ENCODE peak calls at places on chromosomes 5 and 9, in eight cellular contexts. One of them, this sample, is unnamed.

GRCh38 chr9:9920425-9920824 is 692.4 kb downstream of the PTPRD start:
- DNase-seq in WERI-Rb-1: peak
- DNase-seq in bronchial epithelial cell: no peak
- DNase-seq in BE2C: no peak
- DNase-seq in AG09309: no peak
- DNase-seq in kidney epithelial cell: no peak
- DNase-seq in astrocyte of the cerebellum: no peak
- DNase-seq in GM06990: no peak
- DNase-seq in this sample: no peak

GRCh38 chr9:116377179-116377790 is 223.7 kb downstream of the PAPPA start:
- DNase-seq in WERI-Rb-1: no peak
- DNase-seq in bronchial epithelial cell: peak
- DNase-seq in BE2C: no peak
- DNase-seq in AG09309: no peak
- DNase-seq in kidney epithelial cell: peak
- DNase-seq in astrocyte of the cerebellum: peak
- DNase-seq in GM06990: no peak
- DNase-seq in this sample: peak

GRCh38 chr9:125932012-125932411 is 184.8 kb downstream of the PBX3 start:
- DNase-seq in WERI-Rb-1: no peak
- DNase-seq in bronchial epithelial cell: peak
- DNase-seq in BE2C: peak
- DNase-seq in AG09309: peak
- DNase-seq in kidney epithelial cell: peak
- DNase-seq in astrocyte of the cerebellum: peak
- DNase-seq in GM06990: no peak
- DNase-seq in this sample: peak

GRCh38 chr5:157342822-157343402 is 77.0 kb downstream of the CYFIP2 start:
- DNase-seq in WERI-Rb-1: peak
- DNase-seq in bronchial epithelial cell: peak
- DNase-seq in BE2C: peak
- DNase-seq in AG09309: no peak
- DNase-seq in kidney epithelial cell: no peak
- DNase-seq in astrocyte of the cerebellum: no peak
- DNase-seq in GM06990: no peak
- DNase-seq in this sample: no peak

GRCh38 chr9:100602302-100602930 is 24.5 kb downstream of the CAVIN4 start:
- DNase-seq in WERI-Rb-1: peak
- DNase-seq in bronchial epithelial cell: peak
- DNase-seq in BE2C: peak
- DNase-seq in AG09309: no peak
- DNase-seq in kidney epithelial cell: peak
- DNase-seq in astrocyte of the cerebellum: no peak
- DNase-seq in GM06990: no peak
- DNase-seq in this sample: peak

GRCh38 chr5:155728857-155729683 is 597.9 kb upstream of the SGCD start:
- DNase-seq in WERI-Rb-1: peak
- DNase-seq in bronchial epithelial cell: no peak
- DNase-seq in BE2C: no peak
- DNase-seq in AG09309: no peak
- DNase-seq in kidney epithelial cell: no peak
- DNase-seq in astrocyte of the cerebellum: no peak
- DNase-seq in GM06990: no peak
- DNase-seq in this sample: no peak

GRCh38 chr5:32531885-32532520 is 53.4 kb upstream of the SUB1 start:
- DNase-seq in WERI-Rb-1: no peak
- DNase-seq in bronchial epithelial cell: peak
- DNase-seq in BE2C: no peak
- DNase-seq in AG09309: no peak
- DNase-seq in kidney epithelial cell: no peak
- DNase-seq in astrocyte of the cerebellum: no peak
- DNase-seq in GM06990: peak
- DNase-seq in this sample: peak

GRCh38 chr9:92247981-92248380 is 45.5 kb downstream of the IARS1 start:
- DNase-seq in WERI-Rb-1: no peak
- DNase-seq in bronchial epithelial cell: no peak
- DNase-seq in BE2C: no peak
- DNase-seq in AG09309: no peak
- DNase-seq in kidney epithelial cell: peak
- DNase-seq in astrocyte of the cerebellum: no peak
- DNase-seq in GM06990: no peak
- DNase-seq in this sample: peak

GRCh38 chr5:139601429-139601828 is 40.3 kb downstream of the UBE2D2 start:
- DNase-seq in WERI-Rb-1: no peak
- DNase-seq in bronchial epithelial cell: no peak
- DNase-seq in BE2C: no peak
- DNase-seq in AG09309: no peak
- DNase-seq in kidney epithelial cell: no peak
- DNase-seq in astrocyte of the cerebellum: no peak
- DNase-seq in GM06990: no peak
- DNase-seq in this sample: no peak

GRCh38 chr5:121384359-121384758 is 467.3 kb upstream of the FTMT start:
- DNase-seq in WERI-Rb-1: peak
- DNase-seq in bronchial epithelial cell: no peak
- DNase-seq in BE2C: peak
- DNase-seq in AG09309: no peak
- DNase-seq in kidney epithelial cell: no peak
- DNase-seq in astrocyte of the cerebellum: no peak
- DNase-seq in GM06990: no peak
- DNase-seq in this sample: no peak

GRCh38 chr5:177450672-177451424 is 4.2 kb downstream of the PRR7 start:
- DNase-seq in WERI-Rb-1: no peak
- DNase-seq in bronchial epithelial cell: no peak
- DNase-seq in BE2C: no peak
- DNase-seq in AG09309: no peak
- DNase-seq in kidney epithelial cell: no peak
- DNase-seq in astrocyte of the cerebellum: no peak
- DNase-seq in GM06990: no peak
- DNase-seq in this sample: no peak

DNA sequence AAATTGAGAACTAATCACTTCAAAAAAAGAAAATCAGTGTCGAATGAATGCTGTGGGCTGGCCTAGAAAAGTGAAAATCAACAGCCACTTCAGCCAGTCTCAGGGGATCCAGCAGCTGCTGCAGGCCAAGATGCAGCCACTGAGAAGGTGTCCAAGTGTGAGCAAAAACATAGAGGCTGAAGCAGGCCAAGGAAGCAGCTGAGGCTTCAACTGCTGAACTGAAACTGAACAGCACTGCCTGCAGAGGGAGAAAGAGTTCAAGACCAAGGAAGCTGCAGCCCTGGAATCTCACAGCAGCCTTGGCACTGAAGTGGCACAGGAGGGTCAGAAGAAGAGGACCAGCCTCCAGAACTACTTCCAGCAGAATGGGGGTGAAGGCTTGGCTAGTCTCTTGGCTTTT is 15.8 kb upstream of the SLC36A3 start:
- DNase-seq in WERI-Rb-1: peak
- DNase-seq in bronchial epithelial cell: peak
- DNase-seq in BE2C: no peak
- DNase-seq in AG09309: no peak
- DNase-seq in kidney epithelial cell: no peak
- DNase-seq in astrocyte of the cerebellum: no peak
- DNase-seq in GM06990: no peak
- DNase-seq in this sample: no peak
- TF ChIP-seq CTCF in WERI-Rb-1: peak
- TF ChIP-seq CTCF in bronchial epithelial cell: peak
- TF ChIP-seq CTCF in BE2C: peak
- TF ChIP-seq CTCF in AG09309: peak
- TF ChIP-seq CTCF in kidney epithelial cell: no peak
- TF ChIP-seq CTCF in astrocyte of the cerebellum: peak
- TF ChIP-seq CTCF in GM06990: peak
- TF ChIP-seq CTCF in this sample: peak

GRCh38 chr5:135241536-135241935 is 157.5 kb downstream of the MACROH2A1 start:
- DNase-seq in WERI-Rb-1: peak
- DNase-seq in bronchial epithelial cell: no peak
- DNase-seq in BE2C: peak
- DNase-seq in AG09309: no peak
- DNase-seq in kidney epithelial cell: no peak
- DNase-seq in astrocyte of the cerebellum: no peak
- DNase-seq in GM06990: no peak
- DNase-seq in this sample: no peak

GRCh38 chr5:135240781-135241360 is 158.2 kb downstream of the MACROH2A1 start:
- DNase-seq in WERI-Rb-1: peak
- DNase-seq in bronchial epithelial cell: no peak
- DNase-seq in BE2C: peak
- DNase-seq in AG09309: no peak
- DNase-seq in kidney epithelial cell: no peak
- DNase-seq in astrocyte of the cerebellum: no peak
- DNase-seq in GM06990: no peak
- DNase-seq in this sample: no peak

GRCh38 chr5:135243194-135244191 is 155.5 kb downstream of the MACROH2A1 start:
- DNase-seq in WERI-Rb-1: peak
- DNase-seq in bronchial epithelial cell: no peak
- DNase-seq in BE2C: peak
- DNase-seq in AG09309: no peak
- DNase-seq in kidney epithelial cell: no peak
- DNase-seq in astrocyte of the cerebellum: no peak
- DNase-seq in GM06990: no peak
- DNase-seq in this sample: no peak

GRCh38 chr5:135242496-135243193 is 156.4 kb downstream of the MACROH2A1 start:
- DNase-seq in WERI-Rb-1: peak
- DNase-seq in bronchial epithelial cell: peak
- DNase-seq in BE2C: no peak
- DNase-seq in AG09309: no peak
- DNase-seq in kidney epithelial cell: no peak
- DNase-seq in astrocyte of the cerebellum: no peak
- DNase-seq in GM06990: no peak
- DNase-seq in this sample: no peak

DNA sequence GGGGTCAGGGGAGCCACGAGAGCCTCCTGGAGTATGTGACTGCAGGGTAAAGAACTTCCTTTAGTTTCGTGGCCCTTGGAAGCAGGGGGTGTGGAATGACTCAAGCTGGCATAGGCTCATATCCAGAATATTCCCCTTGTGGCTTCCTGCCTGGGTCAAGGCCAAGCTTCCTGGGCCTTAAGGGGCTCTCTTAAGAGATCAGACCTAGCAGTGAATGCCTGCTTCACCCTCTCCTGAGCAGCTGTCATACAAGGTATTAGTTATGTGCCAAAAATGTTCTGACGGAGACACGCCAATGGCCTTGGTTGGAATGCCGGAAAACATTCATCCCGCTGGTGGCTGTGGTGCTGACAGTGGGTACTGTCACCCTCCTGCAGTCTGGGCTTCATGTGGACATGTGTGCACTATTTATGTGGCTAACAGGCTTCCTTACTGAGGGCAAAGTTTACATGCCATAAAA is 157.0 kb downstream of the MACROH2A1 start:
- DNase-seq in WERI-Rb-1: peak
- DNase-seq in bronchial epithelial cell: peak
- DNase-seq in BE2C: peak
- DNase-seq in AG09309: no peak
- DNase-seq in kidney epithelial cell: no peak
- DNase-seq in astrocyte of the cerebellum: no peak
- DNase-seq in GM06990: no peak
- DNase-seq in this sample: no peak
- H3K4me3 ChIP-seq in WERI-Rb-1: no peak
- H3K4me3 ChIP-seq in bronchial epithelial cell: no peak
- H3K4me3 ChIP-seq in BE2C: no peak
- H3K4me3 ChIP-seq in AG09309: no peak
- H3K4me3 ChIP-seq in kidney epithelial cell: no peak
- H3K4me3 ChIP-seq in astrocyte of the cerebellum: no peak
- H3K4me3 ChIP-seq in GM06990: no peak
- H3K4me3 ChIP-seq in this sample: no peak

DNA sequence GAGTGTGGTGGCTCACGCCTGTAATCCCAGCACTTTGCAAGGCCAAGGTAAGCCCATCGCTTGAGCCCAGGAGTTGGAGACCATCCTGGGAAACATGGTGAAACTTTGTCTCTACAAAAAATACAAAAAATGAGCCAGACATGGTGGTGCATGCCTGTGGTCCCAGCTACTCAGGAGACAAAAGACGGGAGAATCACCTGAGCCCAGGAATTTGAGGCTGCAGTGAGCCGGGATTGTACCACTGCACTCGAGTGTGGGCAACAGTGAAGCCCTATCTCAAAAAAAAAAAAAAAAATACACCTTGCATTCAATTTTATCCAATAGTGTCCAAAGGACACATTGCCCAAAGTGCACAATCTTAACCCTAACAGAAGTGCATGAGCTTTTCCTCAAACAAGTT is 372.8 kb downstream of the CDH12 start:
- DNase-seq in WERI-Rb-1: no peak
- DNase-seq in bronchial epithelial cell: no peak
- DNase-seq in BE2C: no peak
- DNase-seq in AG09309: no peak
- DNase-seq in kidney epithelial cell: no peak
- DNase-seq in astrocyte of the cerebellum: no peak
- DNase-seq in GM06990: no peak
- DNase-seq in this sample: no peak
- TF ChIP-seq CTCF in WERI-Rb-1: no peak
- TF ChIP-seq CTCF in bronchial epithelial cell: no peak
- TF ChIP-seq CTCF in BE2C: no peak
- TF ChIP-seq CTCF in AG09309: no peak
- TF ChIP-seq CTCF in kidney epithelial cell: no peak
- TF ChIP-seq CTCF in astrocyte of the cerebellum: no peak
- TF ChIP-seq CTCF in GM06990: no peak
- TF ChIP-seq CTCF in this sample: no peak

GRCh38 chr5:173968154-173968553 is 20.8 kb upstream of the C5orf47 start:
- DNase-seq in WERI-Rb-1: no peak
- DNase-seq in bronchial epithelial cell: no peak
- DNase-seq in BE2C: peak
- DNase-seq in AG09309: no peak
- DNase-seq in kidney epithelial cell: no peak
- DNase-seq in astrocyte of the cerebellum: no peak
- DNase-seq in GM06990: no peak
- DNase-seq in this sample: no peak

GRCh38 chr5:173964491-173964890 is 24.5 kb upstream of the C5orf47 start:
- DNase-seq in WERI-Rb-1: no peak
- DNase-seq in bronchial epithelial cell: peak
- DNase-seq in BE2C: no peak
- DNase-seq in AG09309: no peak
- DNase-seq in kidney epithelial cell: no peak
- DNase-seq in astrocyte of the cerebellum: no peak
- DNase-seq in GM06990: no peak
- DNase-seq in this sample: no peak

GRCh38 chr5:173962436-173962835 is 26.5 kb upstream of the C5orf47 start:
- DNase-seq in WERI-Rb-1: no peak
- DNase-seq in bronchial epithelial cell: no peak
- DNase-seq in BE2C: no peak
- DNase-seq in AG09309: no peak
- DNase-seq in kidney epithelial cell: no peak
- DNase-seq in astrocyte of the cerebellum: no peak
- DNase-seq in GM06990: no peak
- DNase-seq in this sample: no peak

GRCh38 chr5:173963867-173964429 is 25.0 kb upstream of the C5orf47 start:
- DNase-seq in WERI-Rb-1: no peak
- DNase-seq in bronchial epithelial cell: peak
- DNase-seq in BE2C: peak
- DNase-seq in AG09309: no peak
- DNase-seq in kidney epithelial cell: no peak
- DNase-seq in astrocyte of the cerebellum: no peak
- DNase-seq in GM06990: no peak
- DNase-seq in this sample: no peak

DNA sequence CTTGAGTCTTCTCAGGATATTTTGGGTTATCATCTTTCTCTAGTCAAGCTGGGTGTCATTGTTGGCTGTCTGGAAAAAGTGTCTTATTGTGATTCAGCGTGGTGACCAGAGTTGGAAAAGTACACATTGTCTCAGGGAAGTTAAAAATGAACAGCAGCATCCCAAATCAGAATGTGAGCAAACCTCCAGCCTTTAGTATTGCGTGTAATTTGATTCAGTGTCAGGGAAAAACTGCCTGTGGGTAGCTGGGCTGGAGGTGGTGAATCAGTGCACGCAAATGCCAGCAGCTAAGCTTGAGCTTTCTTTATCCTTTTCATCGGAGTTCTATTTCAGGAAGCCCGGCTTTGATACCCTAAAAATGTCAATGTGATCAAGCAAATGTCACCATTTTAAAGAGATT is 25.9 kb upstream of the C5orf47 start:
- DNase-seq in WERI-Rb-1: no peak
- DNase-seq in bronchial epithelial cell: peak
- DNase-seq in BE2C: no peak
- DNase-seq in AG09309: peak
- DNase-seq in kidney epithelial cell: no peak
- DNase-seq in astrocyte of the cerebellum: peak
- DNase-seq in GM06990: no peak
- DNase-seq in this sample: no peak
- H3K4me3 ChIP-seq in WERI-Rb-1: no peak
- H3K4me3 ChIP-seq in bronchial epithelial cell: peak
- H3K4me3 ChIP-seq in BE2C: peak
- H3K4me3 ChIP-seq in AG09309: peak
- H3K4me3 ChIP-seq in kidney epithelial cell: peak
- H3K4me3 ChIP-seq in astrocyte of the cerebellum: peak
- H3K4me3 ChIP-seq in GM06990: no peak
- H3K4me3 ChIP-seq in this sample: peak

This sample was measured in epithelial cell of proximal tubule.